ENCODE peak calls at places on chromosomes 1 and 21, in five cellular contexts. V, P, W, L and A are unnamed samples.

GRCh38 chr1:63087966-63088365 is 234.4 kb upstream of the FOXD3 start:
- DNase-seq in V (peak), P (peak), W (no peak), L (peak), A (peak)

GRCh38 chr1:80988896-80989295 is 811.8 kb upstream of the ADGRL2 start:
- DNase-seq in V (no peak), P (no peak), W (no peak), L (no peak), A (no peak)

GRCh38 chr1:202283379-202283844 is 58.3 kb downstream of the UBE2T start:
- DNase-seq in V (peak), P (no peak), W (no peak), L (no peak), A (no peak)

GRCh38 chr1:221794079-221794670 is 52.3 kb upstream of the DUSP10 start:
- DNase-seq in V (no peak), P (no peak), W (peak), L (no peak), A (no peak)

GRCh38 chr1:24323281-24323680 is 4.1 kb downstream of the GRHL3 start:
- DNase-seq in V (no peak), P (no peak), W (no peak), L (no peak), A (no peak)

GRCh38 chr1:165403835-165404482 is 41.0 kb downstream of the RXRG start:
- DNase-seq in V (peak), P (peak), W (no peak), L (peak), A (peak)

GRCh38 chr1:183061194-183061593 is 38.0 kb downstream of the LAMC1 start:
- DNase-seq in V (no peak), P (no peak), W (no peak), L (no peak), A (no peak)

GRCh38 chr21:28196981-28197380 is 795.7 kb downstream of the LTN1 start:
- DNase-seq in V (no peak), P (no peak), W (no peak), L (no peak), A (no peak)

GRCh38 chr21:26148834-26149354 is 21.7 kb downstream of the APP start:
- DNase-seq in V (no peak), P (no peak), W (no peak), L (no peak), A (no peak)

GRCh38 chr21:46628868-46629267 is 6.6 kb upstream of the PRMT2 start:
- DNase-seq in V (no peak), P (no peak), W (no peak), L (no peak), A (no peak)

GRCh38 chr21:39029086-39029772 is 154.0 kb downstream of the PSMG1 start:
- DNase-seq in V (no peak), P (no peak), W (no peak), L (no peak), A (no peak)

GRCh38 chr1:28601696-28602095 is 9.6 kb downstream of the RAB42 start:
- DNase-seq in V (no peak), P (no peak), W (no peak), L (no peak), A (no peak)

GRCh38 chr21:44925027-44925755 is 4.5 kb upstream of the ITGB2 start:
- DNase-seq in V (no peak), P (no peak), W (no peak), L (no peak), A (no peak)

GRCh38 chr1:155210304-155210703 is 1.8 kb downstream of the MTX1 start:
- DNase-seq in V (no peak), P (no peak), W (no peak), L (no peak), A (no peak)

GRCh38 chr1:158045639-158046038 is 52.2 kb downstream of the KIRREL1 start:
- DNase-seq in V (no peak), P (no peak), W (no peak), L (no peak), A (no peak)
- TF ChIP-seq ESRRA in V (no peak), P (no peak), W (no peak), L (no peak), A (no peak)

GRCh38 chr1:17587693-17588047 is 48.2 kb downstream of the ARHGEF10L start:
- DNase-seq in V (peak), P (peak), W (no peak), L (no peak), A (peak)

GRCh38 chr1:17584539-17584938 is 45.0 kb downstream of the ARHGEF10L start:
- DNase-seq in V (no peak), P (no peak), W (no peak), L (no peak), A (no peak)

GRCh38 chr1:17585266-17585987 is 45.9 kb downstream of the ARHGEF10L start:
- DNase-seq in V (no peak), P (no peak), W (no peak), L (no peak), A (no peak)

GRCh38 chr1:17586172-17586963 is 46.9 kb downstream of the ARHGEF10L start:
- DNase-seq in V (peak), P (no peak), W (no peak), L (no peak), A (peak)

DNA sequence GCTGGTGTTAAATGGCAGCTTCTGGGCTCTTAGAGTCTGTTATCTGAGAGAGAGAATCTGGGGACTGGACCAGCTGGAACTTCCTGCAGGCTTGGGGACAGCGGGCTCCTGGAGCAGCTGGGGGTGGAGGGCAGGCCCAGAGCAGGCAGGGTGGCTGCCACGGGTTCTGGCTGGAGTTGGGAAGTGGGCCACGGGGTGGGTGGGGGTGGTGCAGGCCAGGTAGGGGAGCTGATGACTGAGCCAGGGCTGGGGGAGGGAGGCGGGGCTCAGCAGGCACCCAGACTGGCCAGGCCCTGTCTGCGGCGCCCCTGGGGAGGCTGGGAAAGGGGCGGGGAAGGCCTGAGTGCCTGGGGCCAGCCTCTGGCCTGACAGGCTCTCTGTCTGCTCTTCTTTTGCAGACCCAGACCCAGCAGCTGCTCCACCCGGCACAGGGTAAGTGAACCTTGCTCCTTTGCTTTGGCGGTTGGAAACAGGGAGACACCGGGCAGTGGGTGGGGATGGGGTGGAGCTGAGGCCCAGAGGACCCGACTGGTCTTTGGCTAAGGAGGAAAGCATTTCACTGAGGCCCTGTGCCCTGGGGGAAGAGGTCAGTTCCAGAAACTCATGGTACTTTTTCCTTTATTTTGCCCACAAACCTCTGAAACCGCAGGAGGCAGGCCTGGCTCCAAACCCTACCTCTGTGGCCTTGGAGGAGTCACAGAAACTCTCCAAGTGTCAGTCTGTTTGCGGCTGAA is 48.7 kb downstream of the ARHGEF10L start:
- DNase-seq in V (peak), P (peak), W (no peak), L (no peak), A (peak)
- TF ChIP-seq ESRRA in V (no peak), P (peak), W (no peak), L (no peak), A (no peak)

GRCh38 chr1:8752921-8753713 is 64.3 kb downstream of the RERE start:
- DNase-seq in V (no peak), P (no peak), W (no peak), L (no peak), A (no peak)
- TF ChIP-seq ESRRA in V (no peak), P (no peak), W (no peak), L (no peak), A (no peak)

DNA sequence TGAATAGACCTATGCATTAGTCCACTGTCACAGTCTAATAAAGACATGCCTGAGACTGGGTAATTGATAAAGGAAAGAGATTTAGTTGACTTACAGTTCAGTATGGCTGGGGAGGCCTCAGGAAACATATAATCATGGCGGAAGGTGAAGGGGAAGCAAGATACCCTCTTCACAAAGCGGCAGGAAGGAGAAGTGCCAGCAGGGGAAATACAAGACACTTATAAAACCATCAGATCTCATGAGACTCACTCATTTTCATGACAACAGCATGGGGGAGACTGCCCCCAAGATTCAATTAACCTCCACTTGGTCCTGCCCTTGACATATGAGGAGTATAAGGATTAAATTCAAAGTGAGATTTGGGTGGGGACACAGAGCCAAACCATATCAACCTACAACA is 59.4 kb downstream of the CAPN9 start:
- DNase-seq in V (no peak), P (no peak), W (no peak), L (no peak), A (no peak)
- TF ChIP-seq ESRRA in V (no peak), P (no peak), W (no peak), L (no peak), A (no peak)

GRCh38 chr1:200053091-200053490 is 25.6 kb downstream of the NR5A2 start:
- DNase-seq in V (no peak), P (no peak), W (no peak), L (no peak), A (no peak)
- TF ChIP-seq ESRRA in V (no peak), P (no peak), W (no peak), L (no peak), A (no peak)

GRCh38 chr1:60813051-60813450 is 269.3 kb upstream of the NFIA start:
- DNase-seq in V (no peak), P (no peak), W (no peak), L (no peak), A (no peak)
- TF ChIP-seq ESRRA in V (no peak), P (no peak), W (no peak), L (no peak), A (no peak)